ENCODE peak calls at places on chromosome 19, in four cellular contexts. O, G, L and C are unnamed samples.

GRCh38 chr19:48000846-48001245 is 6.4 kb downstream of the ELSPBP1 start:
- DNase-seq in O (no peak), L (no peak), G (no peak), C (no peak)

GRCh38 chr19:51094696-51095279 is 12.1 kb upstream of the KLK14 start:
- DNase-seq in O (peak; percentile 48), G (peak; percentile 17), L (peak; percentile 59), C (peak; percentile 48)

GRCh38 chr19:4970558-4971423 is 1.9 kb downstream of the KDM4B start:
- DNase-seq in O (no peak), L (peak; percentile 13), G (no peak), C (peak; percentile 39)

GRCh38 chr19:17766543-17767131 is 15.4 kb downstream of the FCHO1 start:
- DNase-seq in O (no peak), G (peak; percentile 51), L (peak; percentile 86), C (peak; percentile 89)

GRCh38 chr19:14441041-14441938 is 8.2 kb downstream of the PKN1 start:
- DNase-seq in G (no peak), O (no peak), L (no peak), C (no peak)

GRCh38 chr19:46815833-46816627 is 27.6 kb upstream of the SLC1A5 start:
- DNase-seq in L (peak; percentile 4), O (no peak), G (no peak), C (no peak)

GRCh38 chr19:1911995-1912394 is 6.8 kb downstream of the ADAT3 start:
- DNase-seq in G (no peak), O (no peak), L (no peak), C (no peak)

GRCh38 chr19:49820125-49820524 is 2.0 kb downstream of the MED25 start:
- DNase-seq in O (no peak), G (no peak), L (no peak), C (no peak)

GRCh38 chr19:10784257-10784656 is 51.8 kb downstream of the TMED1 start:
- DNase-seq in O (peak; percentile 87), L (no peak), G (no peak), C (peak; percentile 77)

GRCh38 chr19:7852851-7853759 is 21.1 kb downstream of the PRR36 start:
- DNase-seq in L (peak; percentile 92), O (peak; percentile 80), G (peak; percentile 43), C (peak; percentile 76)

GRCh38 chr19:19338082-19338481 is 17.5 kb downstream of the MAU2 start:
- DNase-seq in L (no peak), G (no peak), O (no peak), C (no peak)

GRCh38 chr19:48302600-48302959 is 22.8 kb upstream of the EMP3 start:
- DNase-seq in O (no peak), G (no peak), L (no peak), C (no peak)

GRCh38 chr19:44344255-44344654 is 12.2 kb downstream of the ZNF112 start:
- DNase-seq in O (no peak), L (no peak), G (no peak), C (no peak)

GRCh38 chr19:39236527-39236926 is 8.3 kb downstream of the IFNL3 start:
- DNase-seq in G (no peak), O (no peak), L (no peak), C (no peak)